ENCODE peak calls at places on chromosomes 7 and 10, in six cellular contexts. M is upper lobe of right lung, A is ascending aorta, U is heart right ventricle, C is adrenal gland, J is uterus. Y is an unnamed sample.

GRCh38 chr10:12417341-12417740 is 68.0 kb downstream of the CAMK1D start:
- DNase-seq in M (no peak), A (no peak), U (no peak), C (no peak), J (no peak), Y (no peak)

GRCh38 chr10:108904163-108904878 is 1019.0 kb downstream of the XPNPEP1 start:
- DNase-seq in M (no peak), A (no peak), U (no peak), C (no peak), J (no peak), Y (no peak)

GRCh38 chr7:21844742-21845141 is 101.0 kb downstream of the CDCA7L start:
- DNase-seq in M (no peak), A (no peak), U (no peak), C (no peak), J (no peak), Y (no peak)

GRCh38 chr7:128831178-128831993 is 1.2 kb downstream of the FLNC start:
- DNase-seq in M (no peak), A (no peak), U (peak; percentile 69), C (no peak), J (peak; percentile 78), Y (no peak)

GRCh38 chr7:84506151-84506550 is 311.6 kb upstream of the SEMA3A start:
- DNase-seq in M (no peak), A (no peak), U (no peak), C (no peak), J (no peak), Y (no peak)

GRCh38 chr7:99102809-99103690 is 40.9 kb downstream of the SMURF1 start:
- DNase-seq in M (no peak), A (no peak), U (no peak), C (no peak), J (no peak), Y (no peak)

GRCh38 chr7:155362380-155363145 is 64.9 kb downstream of the INSIG1 start:
- DNase-seq in M (peak; percentile 37), A (no peak), U (no peak), C (no peak), J (no peak), Y (no peak)

GRCh38 chr7:154259396-154259795 is 207.2 kb downstream of the DPP6 start:
- DNase-seq in M (no peak), A (no peak), U (no peak), C (no peak), J (no peak), Y (no peak)

GRCh38 chr10:43371418-43371817 is at the start of gene FXYD4:
- DNase-seq in M (peak; percentile 74), A (no peak), U (no peak), C (no peak), J (no peak), Y (no peak)

GRCh38 chr7:94632338-94633024 is 23.5 kb downstream of the SGCE start:
- DNase-seq in M (no peak), A (no peak), U (no peak), C (no peak), J (no peak), Y (no peak)

GRCh38 chr7:41107330-41107937 is 595.5 kb downstream of the INHBA start:
- DNase-seq in M (no peak), A (no peak), U (no peak), C (no peak), J (peak; percentile 19), Y (no peak)

DNA sequence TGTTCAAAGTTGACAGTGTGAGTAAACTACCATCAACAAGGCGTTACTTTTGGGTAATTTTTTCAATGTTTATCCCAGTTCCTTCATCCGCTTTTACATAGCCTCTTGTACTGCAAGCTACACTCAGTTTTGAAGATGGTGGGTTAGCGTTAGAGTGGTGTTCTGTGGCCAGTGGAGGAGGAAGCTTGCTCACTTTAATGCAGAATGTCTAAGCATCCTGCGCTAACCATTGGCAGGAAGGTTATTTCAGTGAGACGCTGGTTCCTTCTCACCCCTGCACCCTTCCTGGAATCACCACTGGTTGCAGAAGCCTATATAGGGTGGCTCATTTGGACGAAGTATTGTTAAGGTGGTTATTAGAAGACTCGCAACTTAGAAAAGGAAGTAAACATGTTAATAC is 159.1 kb downstream of the CELF2 start:
- DNase-seq in M (no peak), A (no peak), U (no peak), C (no peak), J (no peak), Y (no peak)
- H3K4me1 ChIP-seq in M (peaks cover 59% of the 10 kb centered on the region), A (peaks cover 10% of the 10 kb centered on the region), U (peaks cover 91% of the 10 kb centered on the region), C (no peaks in the 10 kb centered on the region), J (no peaks in the 10 kb centered on the region), Y (no peaks in the 10 kb centered on the region)

GRCh38 chr10:86335257-86335656 is 31.3 kb downstream of the GRID1 start:
- DNase-seq in M (no peak), A (no peak), U (no peak), C (no peak), J (no peak), Y (no peak)

GRCh38 chr10:86336341-86336740 is 30.3 kb downstream of the GRID1 start:
- DNase-seq in M (peak; percentile 21), A (no peak), U (no peak), C (no peak), J (no peak), Y (no peak)

GRCh38 chr10:86333813-86334514 is 32.6 kb downstream of the GRID1 start:
- DNase-seq in M (no peak), A (no peak), U (no peak), C (no peak), J (no peak), Y (no peak)

GRCh38 chr10:86335831-86336230 is 30.8 kb downstream of the GRID1 start:
- DNase-seq in M (peak; percentile 17), A (no peak), U (no peak), C (no peak), J (no peak), Y (no peak)

DNA sequence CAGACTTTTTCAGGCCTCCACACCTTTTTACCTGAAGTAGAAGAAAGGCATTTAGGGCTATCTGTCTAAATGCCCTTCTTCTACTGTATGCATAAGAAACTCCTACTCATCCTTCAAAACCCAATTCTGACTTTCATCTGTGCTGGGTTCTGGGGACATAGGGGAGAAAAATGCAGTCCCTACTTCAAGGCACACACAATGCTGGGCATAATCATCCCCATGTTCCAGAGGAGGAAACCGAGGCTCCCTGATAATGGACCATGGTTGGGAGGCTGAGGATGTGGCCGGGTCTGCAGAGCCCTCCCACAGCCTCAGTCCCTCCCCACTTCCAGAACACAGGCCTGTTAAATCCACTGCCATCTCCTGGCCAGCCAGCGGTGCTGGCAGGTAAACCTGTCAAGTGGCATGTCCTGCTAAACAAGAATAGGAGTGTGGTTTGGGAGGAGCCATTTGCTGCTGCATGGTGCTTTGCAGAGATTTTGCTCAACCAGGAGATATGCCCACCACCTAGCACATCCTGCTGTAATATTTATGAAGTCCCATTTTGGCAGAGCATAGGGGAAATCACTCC is 32.0 kb downstream of the GRID1 start:
- DNase-seq in M (no peak), A (no peak), U (no peak), C (no peak), J (no peak), Y (no peak)
- TF ChIP-seq CTCF in M (no peak), A (no peak), U (no peak), C (no peak), J (no peak), Y (no peak)

DNA sequence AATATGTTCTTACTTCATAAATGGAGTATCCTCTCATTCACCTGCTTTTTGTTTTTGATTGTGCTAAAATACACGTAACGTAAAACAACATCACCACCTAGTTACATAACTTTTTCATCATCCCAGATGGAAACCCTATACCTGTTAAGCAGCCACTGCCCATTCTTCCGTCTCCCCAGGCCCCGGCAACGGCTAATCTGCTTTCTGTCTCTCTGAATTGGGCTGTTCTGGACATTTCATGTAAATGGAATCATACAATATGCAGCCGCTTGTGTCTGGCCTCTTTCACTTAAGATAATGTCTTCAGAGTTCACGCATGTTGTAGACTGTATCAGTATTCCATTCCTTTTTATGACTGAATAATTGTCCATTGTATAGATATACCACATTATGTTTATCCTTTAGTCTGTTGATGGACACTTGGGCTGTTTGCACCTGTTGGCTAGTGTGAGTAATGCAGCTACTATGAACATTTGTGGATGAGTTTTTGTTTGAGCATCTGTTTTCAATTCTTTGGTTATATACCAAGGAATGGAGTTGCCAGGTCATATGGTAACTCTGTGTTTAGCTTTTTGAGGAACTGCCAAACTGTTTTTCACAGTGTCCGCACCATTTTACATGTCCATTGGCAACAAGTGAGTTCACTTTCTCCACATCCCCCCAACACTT is 14.1 kb upstream of the SUN1 start:
- DNase-seq in M (no peak), A (no peak), U (no peak), C (no peak), J (no peak), Y (no peak)
- H3K4me1 ChIP-seq in M (peaks cover 28% of the 10 kb centered on the region), A (peaks cover 53% of the 10 kb centered on the region), U (peaks cover 83% of the 10 kb centered on the region), C (peaks cover 51% of the 10 kb centered on the region), J (peaks cover 10% of the 10 kb centered on the region), Y (peaks cover 50% of the 10 kb centered on the region)

GRCh38 chr10:33327750-33328149 is 6.7 kb downstream of the NRP1 start:
- DNase-seq in M (no peak), A (no peak), U (no peak), C (no peak), J (no peak), Y (no peak)
- TF ChIP-seq CTCF in M (peak; percentile 13), A (no peak), U (no peak), C (peak; percentile 3), J (peak; percentile 11), Y (no peak)

DNA sequence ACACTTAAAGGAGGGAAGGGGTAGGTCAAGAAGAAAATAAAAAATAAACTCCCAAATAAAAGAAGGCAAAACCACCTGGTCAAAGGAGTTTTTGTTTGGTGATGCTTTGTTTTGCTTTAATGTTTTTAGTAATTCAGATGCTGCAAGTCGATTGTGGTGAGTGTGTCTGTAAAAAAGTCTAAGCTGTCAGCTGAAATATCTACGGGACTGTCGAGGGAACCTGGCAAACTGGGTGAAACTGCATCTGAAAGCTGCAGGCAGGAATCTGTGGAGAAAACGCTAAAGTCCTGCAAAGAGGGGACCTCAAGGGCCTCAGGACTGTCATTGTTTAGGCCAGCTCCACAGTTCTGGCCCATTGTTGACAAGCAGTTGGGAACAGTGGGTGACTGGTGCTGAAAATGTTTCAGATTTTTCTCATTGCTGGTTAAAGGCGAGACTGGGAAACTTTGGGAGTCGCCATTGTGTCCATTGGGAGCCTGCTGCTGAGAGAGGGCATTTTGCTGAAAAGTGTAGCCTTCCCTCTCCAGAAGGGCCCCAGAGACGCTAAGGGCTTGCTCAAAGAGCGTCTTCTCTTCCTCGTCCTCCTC is 1.8 kb downstream of the HOXA2 start:
- DNase-seq in M (no peak), A (no peak), U (no peak), C (no peak), J (no peak), Y (no peak)
- H3K4me1 ChIP-seq in M (peaks cover 13% of the 10 kb centered on the region), A (peaks cover 22% of the 10 kb centered on the region), U (peaks cover 46% of the 10 kb centered on the region), C (peaks cover 41% of the 10 kb centered on the region), J (peaks cover 13% of the 10 kb centered on the region), Y (peaks cover 28% of the 10 kb centered on the region)

DNA sequence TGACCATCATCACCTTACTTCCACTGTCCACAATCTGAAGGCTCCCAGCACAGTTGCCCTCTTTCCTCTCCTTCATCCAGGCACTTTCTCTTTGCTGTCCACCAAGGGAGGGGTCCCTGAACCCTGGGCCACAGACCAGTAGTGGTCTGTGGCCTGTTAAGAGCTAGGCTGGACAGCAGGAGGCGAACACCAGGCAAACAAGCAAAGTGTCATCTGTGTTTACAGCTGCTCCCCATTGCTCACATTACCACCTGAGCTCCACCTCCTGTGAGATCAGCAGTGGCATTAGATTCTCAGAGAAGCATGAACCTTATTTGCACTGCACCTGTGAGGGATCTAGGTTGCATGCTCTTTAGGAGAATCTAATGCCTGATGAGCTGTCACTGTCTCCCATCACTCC is 27.7 kb downstream of the FZD1 start:
- DNase-seq in M (no peak), A (no peak), U (no peak), C (no peak), J (no peak), Y (no peak)
- TF ChIP-seq CTCF in M (no peak), A (no peak), U (no peak), C (no peak), J (no peak), Y (no peak)

Y was measured in body of pancreas.